ENCODE peak calls at places on chromosomes 7 and 10, in five cellular contexts. W is thoracic aorta, X is IMR-90, F is PC-9, O is left ventricle myocardium inferior. S is an unnamed sample.
A peak's percentile ranks its signal among the peaks of the same experiment; 100 is the strongest.

GRCh38 chr7:95865716-95866371 is 93.5 kb downstream of the DYNC1I1 start:
- DNase-seq in W (no peak), X (peak; percentile 8), F (no peak), O (no peak), S (no peak)

GRCh38 chr7:17299477-17299991 is 1.1 kb downstream of the AHR start:
- DNase-seq in W (no peak), X (peak; percentile 24), F (no peak), O (no peak), S (no peak)

GRCh38 chr10:98259606-98260319 is 8.2 kb downstream of the LOXL4 start:
- DNase-seq in W (no peak), X (peak; percentile 36), F (no peak), O (no peak), S (no peak)

GRCh38 chr10:49606981-49607535 is 3.1 kb upstream of the SLC18A3 start:
- DNase-seq in W (no peak), X (peak; percentile 45), F (peak; percentile 46), O (peak; percentile 70), S (peak; percentile 54)

GRCh38 chr7:116988363-116988989 is 35.2 kb downstream of the ST7 start:
- DNase-seq in W (no peak), X (no peak), F (no peak), O (no peak), S (no peak)

GRCh38 chr7:66157060-66157459 is 42.4 kb downstream of the CRCP start:
- DNase-seq in W (no peak), X (no peak), F (no peak), O (no peak), S (no peak)

GRCh38 chr10:34966440-34966839 is 123.7 kb downstream of the CUL2 start:
- DNase-seq in W (no peak), X (peak; percentile 62), F (no peak), O (no peak), S (no peak)

GRCh38 chr10:5942471-5942870 is 34.9 kb downstream of the IL15RA start:
- DNase-seq in W (no peak), X (no peak), F (no peak), O (peak; percentile 70), S (peak; percentile 80)

GRCh38 chr10:124708246-124708779 is 35.9 kb downstream of the FAM53B start:
- DNase-seq in W (no peak), X (no peak), F (no peak), O (no peak), S (no peak)

GRCh38 chr10:45526309-45526708 is 146.3 kb downstream of the ZFAND4 start:
- DNase-seq in W (no peak), X (no peak), F (no peak), O (no peak), S (no peak)

GRCh38 chr7:6197801-6198551 is 74.4 kb downstream of the CYTH3 start:
- DNase-seq in W (no peak), X (no peak), F (no peak), O (no peak), S (no peak)

GRCh38 chr10:95406651-95407280 is 116.0 kb upstream of the PDLIM1 start:
- DNase-seq in W (peak; percentile 85), X (no peak), F (peak; percentile 93), O (peak; percentile 82), S (peak; percentile 86)

GRCh38 chr10:49008505-49009202 is 69.0 kb upstream of the LRRC18 start:
- DNase-seq in W (no peak), X (no peak), F (no peak), O (no peak), S (no peak)

GRCh38 chr7:133077394-133077793 is 4.5 kb downstream of the CHCHD3 start:
- DNase-seq in W (no peak), X (no peak), F (no peak), O (no peak), S (no peak)

GRCh38 chr7:145848691-145849090 is 267.9 kb upstream of the CNTNAP2 start:
- DNase-seq in W (no peak), X (no peak), F (no peak), O (no peak), S (no peak)

GRCh38 chr10:154348-154747 is 19.1 kb downstream of the ZMYND11 start:
- DNase-seq in W (no peak), X (peak; percentile 79), F (no peak), O (no peak), S (no peak)

GRCh38 chr10:121245799-121246198 is 352.4 kb downstream of the FGFR2 start:
- DNase-seq in W (no peak), X (no peak), F (no peak), O (no peak), S (no peak)

GRCh38 chr7:40647719-40648118 is 512.9 kb downstream of the SUGCT start:
- DNase-seq in W (no peak), X (peak; percentile 64), F (no peak), O (no peak), S (no peak)

GRCh38 chr7:90425376-90425775 is 22.1 kb downstream of the CLDN12 start:
- DNase-seq in W (no peak), X (peak; percentile 21), F (peak; percentile 36), O (no peak), S (no peak)

GRCh38 chr10:23157691-23158369 is 34.3 kb upstream of the PTF1A start:
- DNase-seq in W (no peak), X (peak; percentile 39), F (no peak), O (no peak), S (no peak)

GRCh38 chr10:102007802-102008201 is 48.2 kb downstream of the ARMH3 start:
- DNase-seq in W (no peak), X (no peak), F (no peak), O (no peak), S (no peak)

GRCh38 chr10:88271736-88272135 is 311.4 kb downstream of the RNLS start:
- DNase-seq in W (no peak), X (peak; percentile 43), F (no peak), O (no peak), S (no peak)

GRCh38 chr7:45173596-45174327 is 16.2 kb downstream of the RAMP3 start:
- DNase-seq in W (no peak), X (no peak), F (no peak), O (no peak), S (peak; percentile 32)

GRCh38 chr10:76287856-76288255 is 856.4 kb downstream of the LRMDA start:
- DNase-seq in W (no peak), X (peak; percentile 6), F (no peak), O (no peak), S (no peak)

GRCh38 chr7:36029846-36030510 is 123.1 kb upstream of the EEPD1 start:
- DNase-seq in W (no peak), X (no peak), F (peak; percentile 70), O (no peak), S (no peak)

GRCh38 chr10:67976292-67977245 is 92.1 kb downstream of the SIRT1 start:
- DNase-seq in W (no peak), X (peak; percentile 19), F (no peak), O (peak; percentile 76), S (no peak)

GRCh38 chr7:54542920-54543539 is 855 bp downstream of the VSTM2A start:
- DNase-seq in W (no peak), X (peak; percentile 5), F (no peak), O (no peak), S (no peak)

GRCh38 chr7:105388373-105389089 is at the start of gene SRPK2:
- DNase-seq in W (no peak), X (peak; percentile 31), F (peak; percentile 36), O (peak; percentile 84), S (peak; percentile 67)

GRCh38 chr10:55311823-55312431 is 510.9 kb upstream of the PCDH15 start:
- DNase-seq in W (no peak), X (no peak), F (peak; percentile 51), O (no peak), S (no peak)

GRCh38 chr7:155372782-155373358 is 75.2 kb downstream of the INSIG1 start:
- DNase-seq in W (no peak), X (no peak), F (no peak), O (no peak), S (no peak)
- H3K4me3 ChIP-seq in W (peak overlapping the region; percentile 68), X (no peak overlapping the region), F (no peak overlapping the region), O (peak overlapping the region; percentile 55), S (peak overlapping the region; percentile 18)

GRCh38 chr7:100071018-100071723 is 10.4 kb downstream of the ZNF3 start:
- DNase-seq in W (no peak), X (no peak), F (no peak), O (no peak), S (no peak)

GRCh38 chr7:100075418-100075817 is 6.1 kb downstream of the ZNF3 start:
- DNase-seq in W (no peak), X (no peak), F (no peak), O (no peak), S (no peak)

GRCh38 chr7:100069991-100070390 is 11.5 kb downstream of the ZNF3 start:
- DNase-seq in W (no peak), X (no peak), F (no peak), O (no peak), S (no peak)

GRCh38 chr7:100077205-100077604 is 4.3 kb downstream of the ZNF3 start:
- DNase-seq in W (no peak), X (no peak), F (no peak), O (no peak), S (no peak)

GRCh38 chr7:100072462-100072861 is 9.1 kb downstream of the ZNF3 start:
- DNase-seq in W (no peak), X (no peak), F (no peak), O (no peak), S (no peak)
- H3K9me3 ChIP-seq in W (peaks cover 13% of the 10 kb centered on the region), X (peaks cover 74% of the 10 kb centered on the region), F (peaks cover 52% of the 10 kb centered on the region), O (peaks cover 48% of the 10 kb centered on the region), S (peaks cover 21% of the 10 kb centered on the region)

DNA sequence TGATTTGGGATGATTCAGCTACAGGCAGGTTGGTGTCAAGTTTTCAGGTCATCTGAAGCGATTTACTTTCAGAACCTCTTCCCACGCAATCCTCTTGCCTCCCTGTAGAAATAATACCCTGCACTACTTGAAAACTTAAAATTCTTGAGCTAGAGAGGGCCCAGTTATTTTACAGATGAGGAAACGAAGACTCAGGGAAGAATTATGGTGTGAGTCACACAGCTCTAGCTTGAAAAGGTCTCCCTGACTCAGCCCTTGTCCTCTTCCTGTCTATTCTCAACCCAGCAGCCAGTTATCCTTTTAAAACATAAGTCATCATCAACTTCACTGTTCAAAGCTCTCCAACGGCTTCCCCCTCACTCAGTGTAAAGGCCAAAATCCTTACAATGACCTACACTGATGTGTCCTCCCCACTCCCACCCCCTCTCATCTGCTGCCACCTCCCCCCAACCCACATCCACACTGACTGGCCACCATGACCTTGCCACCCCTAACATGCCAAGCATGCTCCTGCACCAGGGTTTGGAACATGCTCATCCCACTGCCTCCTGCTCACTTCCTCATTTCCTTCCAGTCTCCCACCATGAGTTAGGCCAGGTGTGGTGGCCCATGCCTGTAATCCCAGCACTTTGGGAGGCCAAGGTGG is 3.4 kb downstream of the DNMBP start:
- DNase-seq in W (peak; percentile 9), X (peak; percentile 97), F (peak; percentile 93), O (no peak), S (no peak)
- H3K4me3 ChIP-seq in W (no peak overlapping the region), X (peak overlapping the region; percentile 28), F (peak overlapping the region; percentile 49), O (peak overlapping the region; percentile 1), S (no peak overlapping the region)

GRCh38 chr10:109274681-109275080 is 648.6 kb downstream of the XPNPEP1 start:
- DNase-seq in W (no peak), X (no peak), F (no peak), O (no peak), S (no peak)
- H3K9me3 ChIP-seq in W (no peaks in the 10 kb centered on the region), X (no peaks in the 10 kb centered on the region), F (no peaks in the 10 kb centered on the region), O (no peaks in the 10 kb centered on the region), S (no peaks in the 10 kb centered on the region)

DNA sequence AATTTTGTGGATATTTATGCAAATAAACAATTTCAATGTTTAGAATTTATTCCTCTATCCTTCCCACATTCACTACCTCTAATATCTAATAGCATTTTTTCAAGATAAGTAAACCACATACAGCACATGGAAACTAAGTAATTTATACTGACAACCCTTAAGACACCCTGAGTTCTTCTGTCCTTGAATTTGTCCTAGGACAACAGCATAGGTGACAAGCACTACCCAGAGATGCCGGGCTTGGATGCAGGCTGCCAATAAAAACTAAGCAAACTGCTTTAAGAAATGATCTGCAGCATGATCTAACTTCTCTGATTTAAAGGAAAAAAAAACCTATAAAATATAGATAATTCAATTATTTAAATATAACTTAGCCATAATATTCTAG is 22.7 kb downstream of the NT5C3A start:
- DNase-seq in W (no peak), X (no peak), F (no peak), O (no peak), S (no peak)
- H3K4me3 ChIP-seq in W (peak overlapping the region; percentile 74), X (peak overlapping the region; percentile 22), F (peak overlapping the region; percentile 25), O (peak overlapping the region; percentile 63), S (peak overlapping the region; percentile 39)